ENCODE peak calls at places on chromosomes 16 and 17, in four cellular contexts. One of them, this sample, is unnamed.

GRCh38 chr16:80837421-80838263 is 33.2 kb upstream of the CDYL2 start:
- DNase-seq in CD8-positive, alpha-beta T cell: no peak
- DNase-seq in body of pancreas: no peak
- DNase-seq in osteocyte: no peak
- DNase-seq in this sample: no peak

GRCh38 chr17:42178817-42179216 is 2.1 kb downstream of the KCNH4 start:
- DNase-seq in body of pancreas: no peak
- DNase-seq in osteocyte: no peak
- DNase-seq in CD8-positive, alpha-beta T cell: no peak
- DNase-seq in this sample: peak; percentile 34

GRCh38 chr16:1310832-1311200 is 1.4 kb downstream of the UBE2I start:
- DNase-seq in body of pancreas: no peak
- DNase-seq in CD8-positive, alpha-beta T cell: peak; percentile 47
- DNase-seq in osteocyte: no peak
- DNase-seq in this sample: no peak

GRCh38 chr17:73283841-73284282 is 22.2 kb upstream of the CPSF4L start:
- DNase-seq in osteocyte: no peak
- DNase-seq in body of pancreas: no peak
- DNase-seq in CD8-positive, alpha-beta T cell: no peak
- DNase-seq in this sample: no peak

GRCh38 chr17:36942631-36943125 is 5.4 kb downstream of the LHX1 start:
- DNase-seq in osteocyte: no peak
- DNase-seq in body of pancreas: no peak
- DNase-seq in CD8-positive, alpha-beta T cell: no peak
- DNase-seq in this sample: no peak

GRCh38 chr17:78497115-78497540 is 80.1 kb downstream of the DNAH17 start:
- DNase-seq in CD8-positive, alpha-beta T cell: peak; percentile 45
- DNase-seq in body of pancreas: peak; percentile 79
- DNase-seq in osteocyte: peak; percentile 91
- DNase-seq in this sample: peak; percentile 26

GRCh38 chr17:43021739-43022512 is at the start of gene VAT1:
- DNase-seq in body of pancreas: peak; percentile 86
- DNase-seq in osteocyte: peak; percentile 90
- DNase-seq in CD8-positive, alpha-beta T cell: peak; percentile 56
- DNase-seq in this sample: peak; percentile 66

GRCh38 chr16:1420111-1420539 is 422 bp downstream of the UQCC4 start:
- DNase-seq in CD8-positive, alpha-beta T cell: no peak
- DNase-seq in body of pancreas: no peak
- DNase-seq in osteocyte: no peak
- DNase-seq in this sample: no peak

GRCh38 chr17:43454888-43455287 is 28.9 kb upstream of the DHX8 start:
- DNase-seq in CD8-positive, alpha-beta T cell: no peak
- DNase-seq in osteocyte: no peak
- DNase-seq in body of pancreas: no peak
- DNase-seq in this sample: no peak

GRCh38 chr17:12021604-12022003 is 927 bp downstream of the MAP2K4 start:
- DNase-seq in CD8-positive, alpha-beta T cell: no peak
- DNase-seq in body of pancreas: no peak
- DNase-seq in osteocyte: no peak
- DNase-seq in this sample: no peak

GRCh38 chr17:29595107-29595942 is 2.4 kb downstream of the ANKRD13B start:
- DNase-seq in osteocyte: no peak
- DNase-seq in body of pancreas: no peak
- DNase-seq in CD8-positive, alpha-beta T cell: no peak
- DNase-seq in this sample: no peak

GRCh38 chr17:47277921-47278320 is 24.3 kb downstream of the ITGB3 start:
- DNase-seq in CD8-positive, alpha-beta T cell: no peak
- DNase-seq in osteocyte: no peak
- DNase-seq in body of pancreas: no peak
- DNase-seq in this sample: no peak

GRCh38 chr17:19867094-19867653 is 562 bp downstream of the ULK2 start:
- DNase-seq in body of pancreas: peak; percentile 78
- DNase-seq in CD8-positive, alpha-beta T cell: peak; percentile 49
- DNase-seq in osteocyte: peak; percentile 88
- DNase-seq in this sample: peak; percentile 50

GRCh38 chr17:78818932-78819331 is 21.7 kb downstream of the USP36 start:
- DNase-seq in body of pancreas: no peak
- DNase-seq in osteocyte: no peak
- DNase-seq in CD8-positive, alpha-beta T cell: peak; percentile 78
- DNase-seq in this sample: no peak

GRCh38 chr17:81198826-81199481 is 23.8 kb downstream of the CEP131 start:
- DNase-seq in osteocyte: no peak
- DNase-seq in body of pancreas: no peak
- DNase-seq in CD8-positive, alpha-beta T cell: peak; percentile 16
- DNase-seq in this sample: no peak

GRCh38 chr17:19386974-19387920 is at the start of gene MFAP4:
- DNase-seq in CD8-positive, alpha-beta T cell: no peak
- DNase-seq in osteocyte: no peak
- DNase-seq in body of pancreas: peak; percentile 35
- DNase-seq in this sample: no peak

GRCh38 chr17:6259899-6260298 is 175.0 kb downstream of the AIPL1 start:
- DNase-seq in body of pancreas: no peak
- DNase-seq in CD8-positive, alpha-beta T cell: no peak
- DNase-seq in osteocyte: no peak
- DNase-seq in this sample: no peak

GRCh38 chr17:81200695-81201580 is 21.8 kb downstream of the CEP131 start:
- DNase-seq in body of pancreas: peak; percentile 88
- DNase-seq in osteocyte: no peak
- DNase-seq in CD8-positive, alpha-beta T cell: peak; percentile 18
- DNase-seq in this sample: no peak

GRCh38 chr16:67198238-67198734 is 645 bp upstream of the ELMO3 start:
- DNase-seq in body of pancreas: peak; percentile 55
- DNase-seq in CD8-positive, alpha-beta T cell: no peak
- DNase-seq in osteocyte: no peak
- DNase-seq in this sample: no peak

GRCh38 chr17:16377804-16378400 is 3.0 kb upstream of the UBB start:
- DNase-seq in body of pancreas: peak; percentile 37
- DNase-seq in osteocyte: no peak
- DNase-seq in CD8-positive, alpha-beta T cell: no peak
- DNase-seq in this sample: no peak

GRCh38 chr16:80971814-80972213 is 34.9 kb downstream of the CMC2 start:
- DNase-seq in osteocyte: no peak
- DNase-seq in CD8-positive, alpha-beta T cell: no peak
- DNase-seq in body of pancreas: no peak
- DNase-seq in this sample: no peak

GRCh38 chr17:38628441-38628840 is 22.7 kb upstream of the SRCIN1 start:
- DNase-seq in body of pancreas: no peak
- DNase-seq in osteocyte: no peak
- DNase-seq in CD8-positive, alpha-beta T cell: no peak
- DNase-seq in this sample: no peak

DNA sequence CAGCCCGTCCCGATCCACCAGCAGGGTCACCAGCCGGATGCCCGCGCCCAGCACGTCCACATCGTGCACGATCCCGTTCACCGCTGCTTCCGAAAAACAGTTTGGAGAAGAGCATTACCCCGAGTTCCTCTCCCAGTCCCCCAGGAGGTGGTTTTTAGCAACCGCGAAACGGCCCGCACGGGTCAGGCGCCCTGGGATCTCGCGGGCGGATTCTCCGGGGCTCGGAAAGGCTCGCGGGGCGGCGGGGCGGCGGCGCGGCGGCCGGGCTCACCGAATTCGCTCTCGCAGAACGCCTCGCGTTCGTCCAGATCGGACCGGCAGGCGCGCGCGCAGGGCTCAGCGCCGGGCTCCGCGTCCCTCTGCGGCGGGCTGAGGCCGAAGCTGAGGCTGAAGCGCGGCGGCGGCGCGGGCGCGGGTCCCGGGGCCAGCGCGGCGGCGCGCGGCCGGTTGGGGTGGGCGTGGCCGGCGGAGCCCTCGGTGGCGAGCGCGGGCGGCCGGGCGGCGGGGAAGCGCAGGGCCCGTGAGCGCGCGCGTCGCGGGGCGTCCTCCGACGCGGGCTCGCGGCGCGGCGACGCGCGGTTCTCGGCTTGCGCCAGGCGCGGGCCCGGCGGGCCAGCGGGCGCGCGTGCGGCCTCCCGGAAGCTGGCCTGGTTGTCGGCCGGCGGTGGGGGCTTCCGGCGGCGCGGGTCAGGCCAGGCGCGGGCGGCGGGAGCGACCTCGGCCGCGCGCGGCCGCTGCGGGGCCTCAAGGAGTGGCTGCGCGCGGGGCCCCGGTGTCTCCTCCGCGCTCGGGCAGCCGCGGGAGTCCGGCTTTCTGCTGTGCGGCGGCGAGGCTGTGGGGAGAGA is 2.9 kb downstream of the C17orf58 start:
- DNase-seq in osteocyte: peak; percentile 94
- DNase-seq in CD8-positive, alpha-beta T cell: peak; percentile 62
- DNase-seq in body of pancreas: peak; percentile 89
- DNase-seq in this sample: peak; percentile 75
- TF ChIP-seq CTCF in osteocyte: no peak
- TF ChIP-seq CTCF in CD8-positive, alpha-beta T cell: no peak
- TF ChIP-seq CTCF in body of pancreas: peak; percentile 13
- TF ChIP-seq CTCF in this sample: no peak

GRCh38 chr17:50177983-50178834 is 12.4 kb downstream of the SGCA start:
- DNase-seq in osteocyte: peak; percentile 99
- DNase-seq in CD8-positive, alpha-beta T cell: peak; percentile 64
- DNase-seq in body of pancreas: peak; percentile 86
- DNase-seq in this sample: peak; percentile 45
- TF ChIP-seq CTCF in osteocyte: peak; percentile 52
- TF ChIP-seq CTCF in CD8-positive, alpha-beta T cell: no peak
- TF ChIP-seq CTCF in body of pancreas: peak; percentile 65
- TF ChIP-seq CTCF in this sample: no peak

GRCh38 chr16:58339452-58339938 is 44.7 kb upstream of the PRSS54 start:
- DNase-seq in body of pancreas: no peak
- DNase-seq in CD8-positive, alpha-beta T cell: no peak
- DNase-seq in osteocyte: no peak
- DNase-seq in this sample: no peak
- TF ChIP-seq CTCF in body of pancreas: no peak
- TF ChIP-seq CTCF in CD8-positive, alpha-beta T cell: no peak
- TF ChIP-seq CTCF in osteocyte: peak; percentile 45
- TF ChIP-seq CTCF in this sample: no peak

DNA sequence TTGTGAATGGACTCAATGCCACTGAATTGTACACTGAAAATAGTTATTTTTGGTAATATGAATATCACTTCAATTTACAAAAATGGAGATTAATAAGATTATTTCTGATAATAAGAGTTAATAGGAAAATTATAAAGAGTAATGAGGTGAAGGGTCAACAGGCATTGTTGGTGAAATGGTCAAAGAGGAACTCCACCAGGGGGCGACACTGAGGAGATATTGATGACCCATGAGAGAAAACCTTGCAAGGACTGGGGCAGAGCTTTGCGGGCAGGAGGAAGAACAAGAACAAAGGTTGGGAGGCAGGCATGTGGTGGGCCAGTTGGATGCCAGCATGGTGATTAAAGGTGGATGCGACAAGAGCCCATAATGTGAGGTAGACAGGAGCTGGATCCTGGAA is 74.0 kb upstream of the XYLT1 start:
- DNase-seq in CD8-positive, alpha-beta T cell: no peak
- DNase-seq in osteocyte: no peak
- DNase-seq in body of pancreas: peak; percentile 15
- DNase-seq in this sample: no peak
- TF ChIP-seq CTCF in CD8-positive, alpha-beta T cell: peak; percentile 32
- TF ChIP-seq CTCF in osteocyte: peak; percentile 13
- TF ChIP-seq CTCF in body of pancreas: no peak
- TF ChIP-seq CTCF in this sample: no peak

GRCh38 chr16:53542283-53542682 is 39.3 kb upstream of the AKTIP start:
- DNase-seq in CD8-positive, alpha-beta T cell: no peak
- DNase-seq in body of pancreas: no peak
- DNase-seq in osteocyte: no peak
- DNase-seq in this sample: no peak
- TF ChIP-seq CTCF in CD8-positive, alpha-beta T cell: no peak
- TF ChIP-seq CTCF in body of pancreas: no peak
- TF ChIP-seq CTCF in osteocyte: no peak
- TF ChIP-seq CTCF in this sample: no peak

GRCh38 chr17:63772801-63773271 is 561 bp downstream of the CCDC47 start:
- DNase-seq in CD8-positive, alpha-beta T cell: no peak
- DNase-seq in body of pancreas: no peak
- DNase-seq in osteocyte: no peak
- DNase-seq in this sample: no peak

GRCh38 chr17:63774982-63775290 is 966 bp downstream of the DDX42 start:
- DNase-seq in CD8-positive, alpha-beta T cell: no peak
- DNase-seq in body of pancreas: no peak
- DNase-seq in osteocyte: no peak
- DNase-seq in this sample: no peak

GRCh38 chr17:63773272-63774140 is at the start of gene CCDC47:
- DNase-seq in body of pancreas: peak; percentile 98
- DNase-seq in CD8-positive, alpha-beta T cell: peak; percentile 99
- DNase-seq in osteocyte: peak; percentile 100
- DNase-seq in this sample: peak; percentile 96

GRCh38 chr17:63775420-63775819 is 1.4 kb downstream of the DDX42 start:
- DNase-seq in CD8-positive, alpha-beta T cell: no peak
- DNase-seq in body of pancreas: no peak
- DNase-seq in osteocyte: no peak
- DNase-seq in this sample: no peak

GRCh38 chr17:63774141-63774981 is at the start of gene DDX42:
- DNase-seq in body of pancreas: peak; percentile 90
- DNase-seq in osteocyte: peak; percentile 95
- DNase-seq in CD8-positive, alpha-beta T cell: no peak
- DNase-seq in this sample: no peak
- TF ChIP-seq CTCF in body of pancreas: no peak
- TF ChIP-seq CTCF in osteocyte: peak; percentile 22
- TF ChIP-seq CTCF in CD8-positive, alpha-beta T cell: no peak
- TF ChIP-seq CTCF in this sample: no peak

DNA sequence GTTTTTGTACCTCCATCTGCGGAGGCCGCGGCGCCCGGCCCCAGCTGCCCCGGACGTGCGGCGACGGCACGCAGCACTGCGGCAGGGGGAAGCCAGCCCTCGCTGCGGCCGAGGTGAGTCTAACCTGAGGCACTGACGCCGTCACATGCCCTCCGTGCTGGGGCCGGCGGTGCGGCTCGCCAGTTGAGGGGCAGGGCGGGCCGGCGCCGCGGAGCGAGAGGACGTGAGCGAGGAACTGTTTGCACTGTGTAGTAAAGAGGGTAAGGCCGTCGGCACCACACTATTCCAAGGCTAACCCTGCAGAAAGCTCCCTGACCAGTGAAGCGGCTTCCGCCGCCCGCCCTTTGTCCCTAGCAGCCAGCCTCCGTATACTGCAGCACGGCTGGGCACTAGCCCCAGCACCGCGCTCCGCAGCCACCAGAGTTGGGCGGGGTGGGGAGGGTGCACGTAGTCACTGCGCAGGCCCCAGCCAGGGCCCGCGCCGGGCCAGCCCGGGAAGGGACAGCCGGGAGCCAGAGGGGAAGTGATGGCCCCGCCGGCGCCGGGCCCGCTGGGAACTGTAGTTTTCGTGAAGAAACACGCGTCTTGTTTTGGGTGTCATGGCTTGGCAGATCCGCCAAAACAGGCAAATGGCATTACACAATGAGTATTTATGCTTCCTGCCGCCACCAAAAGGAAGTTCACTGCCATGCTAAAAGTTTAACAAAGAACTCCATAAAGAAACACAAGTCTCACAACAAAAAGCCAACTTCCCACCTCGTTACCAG is 580 bp upstream of the KANSL1 start:
- DNase-seq in CD8-positive, alpha-beta T cell: peak; percentile 93
- DNase-seq in body of pancreas: peak; percentile 95
- DNase-seq in osteocyte: peak; percentile 96
- DNase-seq in this sample: peak; percentile 89
- TF ChIP-seq CTCF in CD8-positive, alpha-beta T cell: peak; percentile 46
- TF ChIP-seq CTCF in body of pancreas: peak; percentile 9
- TF ChIP-seq CTCF in osteocyte: peak; percentile 51
- TF ChIP-seq CTCF in this sample: no peak